ENCODE peak calls at places on chromosomes 13 and 19, in nine cellular contexts. One of them, this sample, is unnamed. For H3K4me1, the result is how much of the 10 kb centered on the place peaks cover.

GRCh38 chr19:58054792-58055482 is 4.1 kb upstream of the ZNF135 start:
- DNase-seq in PC-3: no peak
- DNase-seq in ascending aorta: no peak
- DNase-seq in tibial artery: no peak
- DNase-seq in uterus: peak
- DNase-seq in MM.1S: no peak
- DNase-seq in pancreas: peak
- DNase-seq in cardiac muscle cell: peak
- DNase-seq in adrenal gland: no peak
- DNase-seq in this sample: no peak

GRCh38 chr19:2333807-2334211 is 5.3 kb downstream of the SPPL2B start:
- DNase-seq in PC-3: no peak
- DNase-seq in ascending aorta: no peak
- DNase-seq in tibial artery: no peak
- DNase-seq in uterus: no peak
- DNase-seq in MM.1S: no peak
- DNase-seq in pancreas: no peak
- DNase-seq in cardiac muscle cell: no peak
- DNase-seq in adrenal gland: no peak
- DNase-seq in this sample: no peak

GRCh38 chr19:15672580-15673175 is at the start of gene CYP4F12:
- DNase-seq in PC-3: peak
- DNase-seq in ascending aorta: peak
- DNase-seq in tibial artery: peak
- DNase-seq in uterus: peak
- DNase-seq in MM.1S: no peak
- DNase-seq in pancreas: peak
- DNase-seq in cardiac muscle cell: no peak
- DNase-seq in adrenal gland: peak
- DNase-seq in this sample: no peak

GRCh38 chr13:110944121-110944967 is 29.5 kb upstream of the ANKRD10 start:
- DNase-seq in PC-3: peak
- DNase-seq in ascending aorta: no peak
- DNase-seq in tibial artery: no peak
- DNase-seq in uterus: no peak
- DNase-seq in MM.1S: peak
- DNase-seq in pancreas: peak
- DNase-seq in cardiac muscle cell: peak
- DNase-seq in adrenal gland: peak
- DNase-seq in this sample: no peak

GRCh38 chr19:58118979-58119733 is 21.1 kb upstream of the ZSCAN18 start:
- DNase-seq in PC-3: no peak
- DNase-seq in ascending aorta: no peak
- DNase-seq in tibial artery: no peak
- DNase-seq in uterus: no peak
- DNase-seq in MM.1S: no peak
- DNase-seq in pancreas: no peak
- DNase-seq in cardiac muscle cell: no peak
- DNase-seq in adrenal gland: no peak
- DNase-seq in this sample: no peak

GRCh38 chr13:105907319-105908019 is 628.0 kb downstream of the EFNB2 start:
- DNase-seq in PC-3: peak
- DNase-seq in ascending aorta: no peak
- DNase-seq in tibial artery: no peak
- DNase-seq in uterus: no peak
- DNase-seq in MM.1S: peak
- DNase-seq in pancreas: no peak
- DNase-seq in cardiac muscle cell: no peak
- DNase-seq in adrenal gland: no peak
- DNase-seq in this sample: no peak

GRCh38 chr13:68099616-68100015 is 869.5 kb upstream of the PCDH9 start:
- DNase-seq in PC-3: peak
- DNase-seq in ascending aorta: no peak
- DNase-seq in tibial artery: no peak
- DNase-seq in uterus: no peak
- DNase-seq in MM.1S: no peak
- DNase-seq in pancreas: no peak
- DNase-seq in cardiac muscle cell: no peak
- DNase-seq in adrenal gland: no peak
- DNase-seq in this sample: no peak

GRCh38 chr19:3849092-3849491 is 19.7 kb downstream of the ZFR2 start:
- DNase-seq in PC-3: peak
- DNase-seq in ascending aorta: no peak
- DNase-seq in tibial artery: no peak
- DNase-seq in uterus: no peak
- DNase-seq in MM.1S: peak
- DNase-seq in pancreas: no peak
- DNase-seq in cardiac muscle cell: peak
- DNase-seq in adrenal gland: no peak
- DNase-seq in this sample: no peak

GRCh38 chr19:37990362-37990761 is 83.4 kb downstream of the SIPA1L3 start:
- DNase-seq in PC-3: peak
- DNase-seq in ascending aorta: no peak
- DNase-seq in tibial artery: no peak
- DNase-seq in uterus: no peak
- DNase-seq in MM.1S: no peak
- DNase-seq in pancreas: no peak
- DNase-seq in cardiac muscle cell: no peak
- DNase-seq in adrenal gland: no peak
- DNase-seq in this sample: no peak

GRCh38 chr13:110932588-110932987 is 17.7 kb upstream of the ANKRD10 start:
- DNase-seq in PC-3: no peak
- DNase-seq in ascending aorta: no peak
- DNase-seq in tibial artery: no peak
- DNase-seq in uterus: no peak
- DNase-seq in MM.1S: no peak
- DNase-seq in pancreas: no peak
- DNase-seq in cardiac muscle cell: no peak
- DNase-seq in adrenal gland: no peak
- DNase-seq in this sample: no peak

GRCh38 chr19:17285415-17286135 is 3.9 kb downstream of the ANKLE1 start:
- DNase-seq in PC-3: no peak
- DNase-seq in ascending aorta: no peak
- DNase-seq in tibial artery: no peak
- DNase-seq in uterus: no peak
- DNase-seq in MM.1S: no peak
- DNase-seq in pancreas: no peak
- DNase-seq in cardiac muscle cell: no peak
- DNase-seq in adrenal gland: no peak
- DNase-seq in this sample: no peak

GRCh38 chr19:13835791-13836723 is 40.8 kb downstream of the ZSWIM4 start:
- DNase-seq in PC-3: no peak
- DNase-seq in ascending aorta: peak
- DNase-seq in tibial artery: peak
- DNase-seq in uterus: peak
- DNase-seq in MM.1S: no peak
- DNase-seq in pancreas: no peak
- DNase-seq in cardiac muscle cell: no peak
- DNase-seq in adrenal gland: peak
- DNase-seq in this sample: peak

GRCh38 chr13:99153219-99153618 is 47.4 kb upstream of the UBAC2 start:
- DNase-seq in PC-3: peak
- DNase-seq in ascending aorta: no peak
- DNase-seq in tibial artery: no peak
- DNase-seq in uterus: no peak
- DNase-seq in MM.1S: no peak
- DNase-seq in pancreas: no peak
- DNase-seq in cardiac muscle cell: no peak
- DNase-seq in adrenal gland: peak
- DNase-seq in this sample: no peak

GRCh38 chr19:46890423-46891170 is 29.8 kb downstream of the ARHGAP35 start:
- DNase-seq in PC-3: peak
- DNase-seq in ascending aorta: no peak
- DNase-seq in tibial artery: no peak
- DNase-seq in uterus: no peak
- DNase-seq in MM.1S: no peak
- DNase-seq in pancreas: no peak
- DNase-seq in cardiac muscle cell: no peak
- DNase-seq in adrenal gland: no peak
- DNase-seq in this sample: no peak

GRCh38 chr13:30846844-30847243 is 59.2 kb upstream of the MEDAG start:
- DNase-seq in PC-3: no peak
- DNase-seq in ascending aorta: no peak
- DNase-seq in tibial artery: no peak
- DNase-seq in uterus: no peak
- DNase-seq in MM.1S: no peak
- DNase-seq in pancreas: no peak
- DNase-seq in cardiac muscle cell: no peak
- DNase-seq in adrenal gland: no peak
- DNase-seq in this sample: no peak

GRCh38 chr13:112562786-112563383 is 25.1 kb downstream of the TUBGCP3 start:
- DNase-seq in PC-3: no peak
- DNase-seq in ascending aorta: no peak
- DNase-seq in tibial artery: no peak
- DNase-seq in uterus: no peak
- DNase-seq in MM.1S: no peak
- DNase-seq in pancreas: no peak
- DNase-seq in cardiac muscle cell: no peak
- DNase-seq in adrenal gland: no peak
- DNase-seq in this sample: no peak

GRCh38 chr13:48163066-48163465 is 68.2 kb upstream of the MED4 start:
- DNase-seq in PC-3: no peak
- DNase-seq in ascending aorta: no peak
- DNase-seq in tibial artery: no peak
- DNase-seq in uterus: no peak
- DNase-seq in MM.1S: no peak
- DNase-seq in pancreas: no peak
- DNase-seq in cardiac muscle cell: no peak
- DNase-seq in adrenal gland: no peak
- DNase-seq in this sample: no peak

GRCh38 chr19:40232949-40233810 is 6.7 kb upstream of the CCNP start:
- DNase-seq in PC-3: no peak
- DNase-seq in ascending aorta: no peak
- DNase-seq in tibial artery: no peak
- DNase-seq in uterus: no peak
- DNase-seq in MM.1S: no peak
- DNase-seq in pancreas: no peak
- DNase-seq in cardiac muscle cell: no peak
- DNase-seq in adrenal gland: no peak
- DNase-seq in this sample: peak

GRCh38 chr13:79393564-79394249 is 12.3 kb downstream of the RBM26 start:
- DNase-seq in PC-3: peak
- DNase-seq in ascending aorta: no peak
- DNase-seq in tibial artery: no peak
- DNase-seq in uterus: no peak
- DNase-seq in MM.1S: peak
- DNase-seq in pancreas: no peak
- DNase-seq in cardiac muscle cell: no peak
- DNase-seq in adrenal gland: no peak
- DNase-seq in this sample: peak

GRCh38 chr13:106372199-106373160 is 163.0 kb downstream of the EFNB2 start:
- DNase-seq in PC-3: no peak
- DNase-seq in ascending aorta: no peak
- DNase-seq in tibial artery: no peak
- DNase-seq in uterus: no peak
- DNase-seq in MM.1S: no peak
- DNase-seq in pancreas: no peak
- DNase-seq in cardiac muscle cell: no peak
- DNase-seq in adrenal gland: no peak
- DNase-seq in this sample: no peak

DNA sequence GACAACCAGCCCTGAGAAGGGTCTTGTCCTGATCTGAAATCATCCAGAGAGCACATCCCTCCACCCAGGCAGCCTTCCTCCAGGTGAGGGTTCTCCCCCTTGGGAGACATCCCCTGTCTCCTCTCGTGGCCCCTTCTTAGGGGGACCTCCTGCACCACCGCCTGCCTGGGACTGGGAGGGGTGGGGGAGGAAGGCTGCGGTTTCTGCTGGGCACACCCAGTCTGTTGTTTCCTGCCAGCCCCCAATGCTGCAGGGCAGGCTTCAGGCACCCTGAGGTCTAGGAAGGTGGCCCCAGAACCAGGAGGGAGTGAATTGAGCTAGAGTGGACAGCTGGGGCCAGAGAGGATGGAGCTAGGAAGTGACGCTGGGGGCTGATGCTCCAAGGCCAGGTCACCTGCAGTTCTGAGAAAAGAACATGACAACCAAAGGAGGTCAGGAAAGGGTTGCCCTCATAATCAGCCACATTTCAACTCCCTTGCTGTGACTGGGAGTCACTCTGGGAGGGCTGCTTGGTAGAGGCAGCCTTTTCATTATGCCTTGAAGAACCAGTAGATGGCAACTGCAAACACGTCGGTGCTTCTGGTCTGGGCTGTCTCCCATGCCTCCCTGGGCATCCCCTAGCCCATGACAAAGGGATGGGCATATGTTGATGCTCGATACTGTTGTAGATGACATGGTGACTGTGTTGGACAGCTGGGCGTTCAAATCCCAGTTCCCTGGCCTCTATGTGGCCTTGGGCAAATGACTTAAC is 1.4 kb downstream of the ARHGEF18 start:
- DNase-seq in PC-3: no peak
- DNase-seq in ascending aorta: peak
- DNase-seq in tibial artery: peak
- DNase-seq in uterus: no peak
- DNase-seq in MM.1S: no peak
- DNase-seq in pancreas: no peak
- DNase-seq in cardiac muscle cell: no peak
- DNase-seq in adrenal gland: no peak
- DNase-seq in this sample: no peak
- TF ChIP-seq CTCF in PC-3: no peak
- TF ChIP-seq CTCF in ascending aorta: no peak
- TF ChIP-seq CTCF in tibial artery: no peak
- TF ChIP-seq CTCF in uterus: no peak
- TF ChIP-seq CTCF in MM.1S: no peak
- TF ChIP-seq CTCF in pancreas: no peak
- TF ChIP-seq CTCF in cardiac muscle cell: no peak
- TF ChIP-seq CTCF in adrenal gland: no peak
- TF ChIP-seq CTCF in this sample: no peak

GRCh38 chr19:11094520-11094894 is 5.2 kb downstream of the LDLR start:
- DNase-seq in PC-3: no peak
- DNase-seq in ascending aorta: no peak
- DNase-seq in tibial artery: no peak
- DNase-seq in uterus: no peak
- DNase-seq in MM.1S: no peak
- DNase-seq in pancreas: no peak
- DNase-seq in cardiac muscle cell: no peak
- DNase-seq in adrenal gland: no peak
- DNase-seq in this sample: no peak
- H3K4me3 ChIP-seq in PC-3: peak
- H3K4me3 ChIP-seq in ascending aorta: no peak
- H3K4me3 ChIP-seq in tibial artery: no peak
- H3K4me3 ChIP-seq in uterus: no peak
- H3K4me3 ChIP-seq in MM.1S: peak
- H3K4me3 ChIP-seq in pancreas: no peak
- H3K4me3 ChIP-seq in cardiac muscle cell: no peak
- H3K4me3 ChIP-seq in adrenal gland: no peak
- H3K4me3 ChIP-seq in this sample: no peak

GRCh38 chr19:658916-659839 is 3.8 kb downstream of the RNF126 start:
- DNase-seq in PC-3: no peak
- DNase-seq in ascending aorta: no peak
- DNase-seq in tibial artery: no peak
- DNase-seq in uterus: no peak
- DNase-seq in MM.1S: no peak
- DNase-seq in pancreas: no peak
- DNase-seq in cardiac muscle cell: no peak
- DNase-seq in adrenal gland: peak
- DNase-seq in this sample: no peak
- H3K4me1 ChIP-seq in PC-3: under half
- H3K4me1 ChIP-seq in ascending aorta: under half
- H3K4me1 ChIP-seq in tibial artery: half or more
- H3K4me1 ChIP-seq in uterus: under half
- H3K4me1 ChIP-seq in MM.1S: under half
- H3K4me1 ChIP-seq in pancreas: under half
- H3K4me1 ChIP-seq in cardiac muscle cell: under half
- H3K4me1 ChIP-seq in adrenal gland: half or more
- H3K4me1 ChIP-seq in this sample: under half

GRCh38 chr13:45473627-45474026 is 8.9 kb downstream of the COG3 start:
- DNase-seq in PC-3: no peak
- DNase-seq in ascending aorta: no peak
- DNase-seq in tibial artery: no peak
- DNase-seq in uterus: no peak
- DNase-seq in MM.1S: no peak
- DNase-seq in pancreas: no peak
- DNase-seq in cardiac muscle cell: peak
- DNase-seq in adrenal gland: no peak
- DNase-seq in this sample: no peak
- TF ChIP-seq CTCF in PC-3: no peak
- TF ChIP-seq CTCF in ascending aorta: no peak
- TF ChIP-seq CTCF in tibial artery: no peak
- TF ChIP-seq CTCF in uterus: no peak
- TF ChIP-seq CTCF in MM.1S: no peak
- TF ChIP-seq CTCF in pancreas: no peak
- TF ChIP-seq CTCF in cardiac muscle cell: no peak
- TF ChIP-seq CTCF in adrenal gland: no peak
- TF ChIP-seq CTCF in this sample: no peak

This sample was measured in left lung.